ENCODE peak calls at places on chromosomes 13 and 19, in six cellular contexts. H, T, S, M, Q and A are unnamed samples. For H3K4me1, the result is how much of the 10 kb centered on the place peaks cover.

GRCh38 chr19:20318616-20319015 is 151.6 kb downstream of the ZNF486 start:
- DNase-seq in H (no peak), M (no peak), T (no peak), Q (no peak), S (no peak), A (no peak)

GRCh38 chr19:9945319-9945966 is 9.1 kb upstream of the OLFM2 start:
- DNase-seq in H (peak), Q (no peak), T (peak), M (no peak), S (peak), A (peak)

GRCh38 chr13:90591260-90591926 is 756.1 kb upstream of the MIR17HG start:
- DNase-seq in H (no peak), T (no peak), M (no peak), Q (no peak), S (no peak), A (no peak)

GRCh38 chr19:12669272-12670158 is 2.9 kb downstream of the WDR83 start:
- DNase-seq in S (peak), Q (peak), H (peak), T (peak), M (no peak), A (peak)

GRCh38 chr19:14116918-14117578 is 514 bp downstream of the PRKACA start:
- DNase-seq in T (peak), Q (no peak), M (no peak), H (no peak), S (no peak), A (peak)

GRCh38 chr13:49997935-49998334 is 1.1 kb downstream of the TRIM13 start:
- DNase-seq in T (no peak), M (no peak), Q (no peak), H (no peak), S (peak), A (peak)

GRCh38 chr13:113834496-113835200 is 29.2 kb downstream of the GAS6 start:
- DNase-seq in H (no peak), M (no peak), Q (no peak), T (no peak), S (no peak), A (no peak)

GRCh38 chr19:2429917-2430570 is 2.7 kb upstream of the TIMM13 start:
- DNase-seq in S (no peak), Q (no peak), T (no peak), H (no peak), M (no peak), A (no peak)

GRCh38 chr13:97768134-97768533 is 185.3 kb upstream of the IPO5 start:
- DNase-seq in S (no peak), Q (no peak), H (no peak), M (no peak), T (no peak), A (no peak)

GRCh38 chr13:66618702-66619101 is 611.4 kb downstream of the PCDH9 start:
- DNase-seq in Q (no peak), M (no peak), S (peak), H (peak), T (peak), A (peak)

GRCh38 chr19:32676895-32677359 is 1.3 kb downstream of the RGS9BP start:
- DNase-seq in M (no peak), H (no peak), T (no peak), S (no peak), Q (no peak), A (no peak)

GRCh38 chr13:46472384-46472783 is 80.6 kb upstream of the LRCH1 start:
- DNase-seq in S (no peak), M (no peak), T (no peak), H (no peak), Q (no peak), A (no peak)

GRCh38 chr13:46469064-46469463 is 82.0 kb upstream of the RUBCNL start:
- DNase-seq in T (peak), H (no peak), Q (no peak), M (no peak), S (peak), A (peak)

GRCh38 chr13:46473806-46474205 is 79.2 kb upstream of the LRCH1 start:
- DNase-seq in S (no peak), H (no peak), M (no peak), T (no peak), Q (no peak), A (no peak)

GRCh38 chr13:46463719-46464118 is 76.7 kb upstream of the RUBCNL start:
- DNase-seq in M (no peak), Q (no peak), S (no peak), T (no peak), H (no peak), A (no peak)

DNA sequence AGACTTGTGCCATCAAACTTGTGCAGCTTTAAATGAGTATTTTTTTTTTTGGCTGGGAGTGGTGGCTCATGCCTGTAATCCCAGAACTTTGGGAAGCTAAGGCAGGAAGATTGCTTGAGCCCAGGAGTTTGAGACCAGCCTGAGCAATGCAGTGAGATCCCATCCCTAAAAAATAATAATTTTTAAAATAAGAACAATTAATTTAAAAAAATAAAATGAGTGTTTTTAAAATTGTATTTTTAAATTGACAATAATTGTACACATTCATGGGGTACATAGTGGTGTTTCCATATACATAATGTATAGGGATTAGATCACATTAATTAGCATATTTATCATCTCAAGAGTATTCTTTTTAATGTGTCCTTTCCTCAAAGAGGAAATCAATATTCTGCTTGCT is 81.5 kb upstream of the RUBCNL start:
- DNase-seq in H (no peak), T (no peak), M (no peak), S (no peak), Q (no peak), A (no peak)
- H3K4me3 ChIP-seq in H (no peak), T (no peak), M (no peak), S (no peak), Q (no peak), A (no peak)

GRCh38 chr19:1070576-1070930 is 3.6 kb downstream of the ARHGAP45 start:
- DNase-seq in Q (peak), S (no peak), T (no peak), M (no peak), H (no peak), A (peak)
- H3K4me1 ChIP-seq in Q (under half), S (under half), T (under half), M (under half), H (under half), A (under half)

GRCh38 chr19:17645339-17645963 is 42.7 kb downstream of the UNC13A start:
- DNase-seq in Q (no peak), M (no peak), H (no peak), T (no peak), S (no peak), A (no peak)
- H3K9ac ChIP-seq in Q (no peak), M (no peak), H (no peak), T (no peak), S (no peak), A (no peak)

GRCh38 chr19:46428278-46429141 is at the start of gene PNMA8C:
- DNase-seq in T (peak), Q (peak), M (no peak), H (peak), S (peak), A (peak)
- H3K4me3 ChIP-seq in T (peak), Q (peak), M (no peak), H (peak), S (peak), A (peak)

GRCh38 chr19:3981736-3982681 is 3.3 kb downstream of the EEF2 start:
- DNase-seq in Q (no peak), S (no peak), T (peak), H (no peak), M (peak), A (no peak)

GRCh38 chr19:3982701-3983541 is 2.3 kb downstream of the EEF2 start:
- DNase-seq in M (peak), H (peak), Q (peak), T (peak), S (peak), A (peak)

GRCh38 chr19:3984584-3984907 is 717 bp downstream of the EEF2 start:
- DNase-seq in T (no peak), Q (no peak), M (peak), H (no peak), S (no peak), A (no peak)

GRCh38 chr19:3983936-3984583 is 1.2 kb downstream of the EEF2 start:
- DNase-seq in T (peak), H (peak), M (peak), S (peak), Q (peak), A (peak)

DNA sequence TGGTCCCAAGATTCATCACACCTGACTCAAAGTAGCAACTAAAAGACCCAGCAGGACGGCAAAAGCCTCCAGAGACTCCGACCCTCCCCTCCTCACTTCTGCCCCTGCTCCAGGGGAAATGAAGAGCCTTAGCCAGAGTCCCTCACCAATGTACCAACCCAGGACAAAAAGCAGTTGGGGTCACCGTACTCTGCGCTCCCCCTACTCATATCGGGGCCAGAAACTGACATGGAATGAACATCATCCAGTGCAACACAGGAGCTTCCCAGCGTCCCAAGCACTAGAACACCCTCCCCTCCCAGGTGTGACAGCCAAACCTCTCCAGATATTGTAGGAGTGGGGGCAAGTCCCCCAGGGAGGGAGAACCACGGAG is 1.7 kb downstream of the EEF2 start:
- DNase-seq in H (no peak), M (no peak), T (peak), Q (no peak), S (no peak), A (no peak)
- H3K4me1 ChIP-seq in H (under half), M (under half), T (under half), Q (under half), S (under half), A (under half)